ENCODE peak calls at places on chromosome 2, in nine cellular contexts. X, F, I, W, C, E, U, L and K are unnamed samples.

GRCh38 chr2:158755738-158756137 is 39.4 kb upstream of the DAPL1 start:
- DNase-seq in X (no peak), U (no peak), I (no peak), L (no peak), W (peak), E (no peak), C (no peak), F (no peak), K (peak)

GRCh38 chr2:215601990-215602721 is 166.3 kb upstream of the FN1 start:
- DNase-seq in U (no peak), W (no peak), I (no peak), E (peak), F (peak), C (no peak), L (no peak), X (no peak), K (no peak)

GRCh38 chr2:100984892-100985307 is 17.2 kb upstream of the RPL31 start:
- DNase-seq in L (peak), I (peak), W (peak), U (peak), E (peak), C (peak), X (peak), F (peak), K (peak)

GRCh38 chr2:1550658-1551316 is 137.5 kb downstream of the TPO start:
- DNase-seq in W (peak), I (no peak), L (no peak), U (peak), C (peak), F (peak), X (peak), E (peak), K (peak)

GRCh38 chr2:102070058-102070642 is 72.4 kb upstream of the IL1R1 start:
- DNase-seq in F (peak), E (peak), U (no peak), W (peak), C (no peak), X (peak), L (no peak), I (peak), K (no peak)

GRCh38 chr2:215420471-215420935 is 15.4 kb downstream of the FN1 start:
- DNase-seq in E (no peak), L (no peak), F (no peak), I (no peak), C (no peak), U (no peak), W (no peak), X (no peak), K (no peak)

GRCh38 chr2:70888925-70889715 is 46.6 kb upstream of the ATP6V1B1 start:
- DNase-seq in F (no peak), U (no peak), E (no peak), C (no peak), I (no peak), W (no peak), X (no peak), L (no peak), K (no peak)

GRCh38 chr2:20439503-20439902 is 7.4 kb upstream of the RHOB start:
- DNase-seq in W (no peak), L (no peak), U (no peak), I (no peak), C (no peak), E (no peak), X (peak), F (no peak), K (peak)

GRCh38 chr2:133642831-133643230 is 74.6 kb upstream of the NCKAP5 start:
- DNase-seq in C (no peak), W (no peak), E (peak), L (peak), F (peak), X (no peak), U (no peak), I (no peak), K (no peak)

GRCh38 chr2:68319397-68320117 is at the start of gene CNRIP1:
- DNase-seq in X (peak), F (peak), E (peak), I (peak), W (peak), C (no peak), L (peak), U (no peak), K (peak)

GRCh38 chr2:7430869-7431641 is 513.8 kb downstream of the RNF144A start:
- DNase-seq in C (no peak), I (no peak), F (no peak), E (no peak), U (no peak), X (peak), L (peak), W (no peak), K (peak)

GRCh38 chr2:24816884-24817283 is 23.7 kb downstream of the CENPO start:
- DNase-seq in C (no peak), X (no peak), U (no peak), F (peak), I (no peak), E (peak), W (no peak), L (no peak), K (no peak)

GRCh38 chr2:127694986-127695385 is 6.3 kb upstream of the SFT2D3 start:
- DNase-seq in W (no peak), F (no peak), I (no peak), L (no peak), C (no peak), E (no peak), U (no peak), X (no peak), K (no peak)

GRCh38 chr2:199458806-199459285 is 1.1 kb upstream of the SATB2 start:
- DNase-seq in I (no peak), U (no peak), W (no peak), X (no peak), C (no peak), L (no peak), F (no peak), E (no peak), K (no peak)

GRCh38 chr2:118815314-118815713 is 32.1 kb downstream of the EN1 start:
- DNase-seq in C (no peak), U (no peak), F (no peak), I (no peak), X (no peak), W (no peak), L (no peak), E (no peak), K (no peak)

GRCh38 chr2:180056367-180057118 is 49.4 kb upstream of the CWC22 start:
- DNase-seq in E (no peak), L (no peak), W (no peak), X (no peak), C (no peak), U (no peak), I (no peak), F (no peak), K (no peak)

GRCh38 chr2:166516712-166517303 is 22.8 kb upstream of the SCN7A start:
- DNase-seq in U (no peak), F (peak), X (peak), E (peak), W (peak), C (no peak), L (no peak), I (no peak), K (peak)

GRCh38 chr2:122999823-123000222 is 1025.3 kb upstream of the CNTNAP5 start:
- DNase-seq in E (no peak), W (no peak), C (no peak), U (no peak), X (no peak), I (no peak), L (no peak), F (no peak), K (no peak)

GRCh38 chr2:9247177-9247576 is 40.6 kb downstream of the ASAP2 start:
- DNase-seq in C (no peak), E (no peak), X (no peak), W (no peak), U (no peak), L (no peak), F (no peak), I (no peak), K (no peak)

GRCh38 chr2:25492726-25493125 is 151.0 kb upstream of the DNMT3A start:
- DNase-seq in F (no peak), W (no peak), I (no peak), E (no peak), L (no peak), U (no peak), C (no peak), X (no peak), K (no peak)

GRCh38 chr2:127157651-127158460 is 50.9 kb upstream of the BIN1 start:
- DNase-seq in L (no peak), C (no peak), E (peak), I (no peak), U (no peak), X (no peak), F (no peak), W (peak), K (peak)

GRCh38 chr2:238841542-238842181 is 6.2 kb upstream of the TWIST2 start:
- DNase-seq in W (no peak), F (no peak), C (no peak), E (no peak), I (no peak), X (no peak), L (no peak), U (no peak), K (no peak)

GRCh38 chr2:105329561-105330495 is at the start of gene TGFBRAP1:
- DNase-seq in C (peak), L (peak), E (peak), W (peak), F (peak), X (peak), I (no peak), U (peak), K (peak)

GRCh38 chr2:70132244-70133126 is 45.2 kb downstream of the PCBP1 start:
- DNase-seq in I (no peak), L (peak), W (peak), E (peak), C (peak), U (no peak), X (peak), F (peak), K (peak)

GRCh38 chr2:198098386-198098785 is 294.0 kb downstream of the PLCL1 start:
- DNase-seq in X (no peak), U (no peak), C (no peak), L (no peak), I (no peak), E (no peak), W (no peak), F (no peak), K (no peak)

GRCh38 chr2:85914916-85915315 is 26.1 kb upstream of the ST3GAL5 start:
- DNase-seq in F (no peak), U (no peak), I (no peak), C (no peak), W (no peak), X (no peak), L (no peak), E (no peak), K (no peak)

GRCh38 chr2:161915121-161915520 is 158.9 kb downstream of the DPP4 start:
- DNase-seq in X (no peak), E (peak), W (no peak), I (no peak), L (no peak), C (no peak), U (no peak), F (no peak), K (no peak)

GRCh38 chr2:217943379-217944321 is 59.1 kb downstream of the TNS1 start:
- DNase-seq in W (peak), L (peak), U (no peak), I (no peak), C (peak), X (peak), E (peak), F (peak), K (peak)

GRCh38 chr2:100242891-100243670 is 79.2 kb downstream of the LONRF2 start:
- DNase-seq in W (peak), U (peak), X (peak), F (peak), E (peak), C (peak), I (no peak), L (no peak), K (peak)

GRCh38 chr2:30165050-30165520 is 18.3 kb downstream of the YPEL5 start:
- DNase-seq in W (peak), I (no peak), L (peak), C (peak), E (peak), X (peak), F (peak), U (peak), K (peak)

GRCh38 chr2:238154570-238154969 is 4.2 kb upstream of the ERFE start:
- DNase-seq in L (no peak), W (no peak), X (no peak), E (no peak), C (no peak), I (no peak), U (no peak), F (no peak), K (no peak)

GRCh38 chr2:186755066-186755465 is 61.2 kb downstream of the FAM171B start:
- DNase-seq in E (peak), L (no peak), C (no peak), I (no peak), X (no peak), U (no peak), W (no peak), F (peak), K (no peak)

GRCh38 chr2:174878537-174879147 is 114.4 kb upstream of the CHRNA1 start:
- DNase-seq in I (no peak), E (peak), U (no peak), W (peak), C (peak), X (peak), L (no peak), F (peak), K (no peak)

GRCh38 chr2:73962798-73963197 is 21.9 kb upstream of the TET3 start:
- DNase-seq in W (no peak), E (no peak), I (no peak), X (no peak), F (no peak), U (no peak), L (no peak), C (no peak), K (no peak)

GRCh38 chr2:239895116-239895515 is 130.0 kb downstream of the NDUFA10 start:
- DNase-seq in L (no peak), I (no peak), X (no peak), W (no peak), E (no peak), F (no peak), U (no peak), C (no peak), K (no peak)

GRCh38 chr2:102033028-102033749 is 41.4 kb downstream of the IL1R2 start:
- DNase-seq in W (peak), E (peak), U (no peak), C (peak), X (peak), I (no peak), L (peak), F (peak), K (peak)

GRCh38 chr2:208077286-208077685 is 47.0 kb downstream of the CRYGD start:
- DNase-seq in X (no peak), E (no peak), C (no peak), U (no peak), F (no peak), L (no peak), I (no peak), W (no peak), K (no peak)

GRCh38 chr2:196475621-196476020 is 163.9 kb upstream of the CCDC150 start:
- DNase-seq in I (no peak), X (no peak), F (no peak), L (no peak), W (no peak), E (no peak), U (no peak), C (no peak), K (no peak)